ENCODE peak calls at places on chromosome 14, in eight cellular contexts. J is tibial artery, Q is sigmoid colon, Z is AG10803, X is astrocyte of the spinal cord, B is fibroblast of villous mesenchyme, I is colonic mucosa, S is mucosa of descending colon. R is an unnamed sample.

GRCh38 chr14:95677168-95677835 is 8.9 kb upstream of the TCL1B start:
- DNase-seq in J (no peak), Q (no peak), Z (no peak), X (no peak), B (no peak), I (no peak), S (no peak), R (no peak)

GRCh38 chr14:32007755-32008374 is 69.2 kb upstream of the ARHGAP5 start:
- DNase-seq in J (no peak), Q (no peak), Z (no peak), X (no peak), B (no peak), I (no peak), S (no peak), R (no peak)

GRCh38 chr14:99544971-99545370 is 59.0 kb downstream of the CCDC85C start:
- DNase-seq in J (no peak), Q (no peak), Z (no peak), X (no peak), B (no peak), I (no peak), S (no peak), R (no peak)

GRCh38 chr14:59333668-59334067 is 131.5 kb downstream of the GPR135 start:
- DNase-seq in J (no peak), Q (peak), Z (peak), X (peak), B (peak), I (no peak), S (no peak), R (peak)

GRCh38 chr14:52950410-52950897 is 396 bp downstream of the FERMT2 start:
- DNase-seq in J (peak), Q (peak), Z (peak), X (peak), B (peak), I (peak), S (peak), R (no peak)

GRCh38 chr14:91100086-91100485 is 13.8 kb upstream of the DGLUCY start:
- DNase-seq in J (no peak), Q (no peak), Z (no peak), X (no peak), B (no peak), I (no peak), S (no peak), R (no peak)

GRCh38 chr14:88612981-88613380 is 50.1 kb downstream of the ZC3H14 start:
- DNase-seq in J (no peak), Q (no peak), Z (no peak), X (no peak), B (no peak), I (no peak), S (no peak), R (no peak)

GRCh38 chr14:24924544-24924943 is 125.4 kb downstream of the STXBP6 start:
- DNase-seq in J (no peak), Q (no peak), Z (no peak), X (no peak), B (no peak), I (no peak), S (no peak), R (no peak)

GRCh38 chr14:51039285-51039684 is 55.6 kb downstream of the TRIM9 start:
- DNase-seq in J (no peak), Q (no peak), Z (no peak), X (no peak), B (no peak), I (no peak), S (no peak), R (no peak)

GRCh38 chr14:41498959-41499358 is 107.7 kb upstream of the LRFN5 start:
- DNase-seq in J (no peak), Q (no peak), Z (no peak), X (no peak), B (no peak), I (no peak), S (no peak), R (no peak)

GRCh38 chr14:99718031-99718810 is 34.1 kb downstream of the CYP46A1 start:
- DNase-seq in J (no peak), Q (no peak), Z (no peak), X (no peak), B (no peak), I (no peak), S (no peak), R (no peak)

GRCh38 chr14:88825078-88825458 is 617 bp downstream of the TTC8 start:
- DNase-seq in J (no peak), Q (no peak), Z (no peak), X (peak), B (peak), I (no peak), S (no peak), R (no peak)

GRCh38 chr14:22479781-22480464 is 109.1 kb downstream of the DAD1 start:
- DNase-seq in J (no peak), Q (no peak), Z (peak), X (no peak), B (no peak), I (no peak), S (no peak), R (no peak)

GRCh38 chr14:69715725-69716482 is 51.0 kb upstream of the SRSF5 start:
- DNase-seq in J (peak), Q (peak), Z (peak), X (peak), B (peak), I (peak), S (peak), R (peak)

GRCh38 chr14:100881211-100882025 is 22.1 kb downstream of the RTL1 start:
- DNase-seq in J (no peak), Q (no peak), Z (no peak), X (no peak), B (no peak), I (no peak), S (peak), R (no peak)

GRCh38 chr14:21070083-21070609 is at the start of gene ARHGEF40:
- DNase-seq in J (peak), Q (no peak), Z (peak), X (peak), B (peak), I (peak), S (no peak), R (no peak)

GRCh38 chr14:44279357-44279756 is 227.7 kb downstream of the FSCB start:
- DNase-seq in J (no peak), Q (no peak), Z (no peak), X (no peak), B (no peak), I (no peak), S (no peak), R (no peak)

GRCh38 chr14:91373591-91374245 is 43.9 kb downstream of the CCDC88C start:
- DNase-seq in J (no peak), Q (no peak), Z (no peak), X (no peak), B (no peak), I (no peak), S (peak), R (no peak)

GRCh38 chr14:25574949-25575348 is 525.0 kb upstream of the STXBP6 start:
- DNase-seq in J (no peak), Q (no peak), Z (no peak), X (no peak), B (no peak), I (no peak), S (no peak), R (no peak)

GRCh38 chr14:55884819-55885218 is 233.4 kb upstream of the PELI2 start:
- DNase-seq in J (no peak), Q (no peak), Z (peak), X (no peak), B (no peak), I (no peak), S (no peak), R (no peak)

GRCh38 chr14:80356413-80356812 is 145.1 kb upstream of the DIO2 start:
- DNase-seq in J (no peak), Q (no peak), Z (no peak), X (peak), B (peak), I (no peak), S (no peak), R (no peak)

GRCh38 chr14:100777366-100778077 is 48.4 kb upstream of the MEG3 start:
- DNase-seq in J (no peak), Q (peak), Z (no peak), X (no peak), B (no peak), I (no peak), S (no peak), R (no peak)

GRCh38 chr14:32473476-32473875 is 144.4 kb downstream of the AKAP6 start:
- DNase-seq in J (peak), Q (peak), Z (peak), X (peak), B (no peak), I (peak), S (no peak), R (no peak)

GRCh38 chr14:104107611-104108569 is 22.4 kb downstream of the ASPG start:
- DNase-seq in J (no peak), Q (peak), Z (no peak), X (no peak), B (no peak), I (peak), S (peak), R (no peak)

GRCh38 chr14:99995700-99996356 is 69.4 kb upstream of the EVL start:
- DNase-seq in J (peak), Q (peak), Z (peak), X (peak), B (peak), I (peak), S (no peak), R (no peak)

GRCh38 chr14:106738075-106738474 is 1211.7 kb downstream of the TMEM121 start:
- DNase-seq in J (no peak), Q (no peak), Z (no peak), X (no peak), B (no peak), I (no peak), S (no peak), R (no peak)

GRCh38 chr14:62443796-62444195 is 601.5 kb downstream of the KCNH5 start:
- DNase-seq in J (no peak), Q (no peak), Z (peak), X (peak), B (no peak), I (no peak), S (no peak), R (peak)

GRCh38 chr14:75323571-75323970 is 44.9 kb downstream of the FOS start:
- DNase-seq in J (no peak), Q (no peak), Z (peak), X (no peak), B (no peak), I (no peak), S (no peak), R (no peak)

GRCh38 chr14:22871200-22871961 is at the start of gene LRP10:
- DNase-seq in J (peak), Q (peak), Z (peak), X (peak), B (peak), I (peak), S (peak), R (no peak)

GRCh38 chr14:101005447-101005846 is 101.9 kb upstream of the RTL1 start:
- DNase-seq in J (peak), Q (peak), Z (no peak), X (no peak), B (no peak), I (no peak), S (no peak), R (no peak)

GRCh38 chr14:103542545-103543088 is 13.6 kb downstream of the TRMT61A start:
- DNase-seq in J (no peak), Q (peak), Z (no peak), X (no peak), B (no peak), I (no peak), S (peak), R (peak)

GRCh38 chr14:54947230-54947629 is 44.6 kb upstream of the GCH1 start:
- DNase-seq in J (no peak), Q (no peak), Z (no peak), X (no peak), B (no peak), I (no peak), S (no peak), R (no peak)

GRCh38 chr14:90574640-90575131 is 177.9 kb downstream of the CALM1 start:
- DNase-seq in J (no peak), Q (no peak), Z (no peak), X (no peak), B (no peak), I (no peak), S (no peak), R (no peak)

GRCh38 chr14:21041676-21042433 is at the start of gene RNASE7:
- DNase-seq in J (no peak), Q (no peak), Z (peak), X (no peak), B (peak), I (no peak), S (no peak), R (no peak)

GRCh38 chr14:23916446-23916845 is 37.1 kb upstream of the DHRS4 start:
- DNase-seq in J (no peak), Q (no peak), Z (no peak), X (no peak), B (no peak), I (no peak), S (no peak), R (no peak)

DNA sequence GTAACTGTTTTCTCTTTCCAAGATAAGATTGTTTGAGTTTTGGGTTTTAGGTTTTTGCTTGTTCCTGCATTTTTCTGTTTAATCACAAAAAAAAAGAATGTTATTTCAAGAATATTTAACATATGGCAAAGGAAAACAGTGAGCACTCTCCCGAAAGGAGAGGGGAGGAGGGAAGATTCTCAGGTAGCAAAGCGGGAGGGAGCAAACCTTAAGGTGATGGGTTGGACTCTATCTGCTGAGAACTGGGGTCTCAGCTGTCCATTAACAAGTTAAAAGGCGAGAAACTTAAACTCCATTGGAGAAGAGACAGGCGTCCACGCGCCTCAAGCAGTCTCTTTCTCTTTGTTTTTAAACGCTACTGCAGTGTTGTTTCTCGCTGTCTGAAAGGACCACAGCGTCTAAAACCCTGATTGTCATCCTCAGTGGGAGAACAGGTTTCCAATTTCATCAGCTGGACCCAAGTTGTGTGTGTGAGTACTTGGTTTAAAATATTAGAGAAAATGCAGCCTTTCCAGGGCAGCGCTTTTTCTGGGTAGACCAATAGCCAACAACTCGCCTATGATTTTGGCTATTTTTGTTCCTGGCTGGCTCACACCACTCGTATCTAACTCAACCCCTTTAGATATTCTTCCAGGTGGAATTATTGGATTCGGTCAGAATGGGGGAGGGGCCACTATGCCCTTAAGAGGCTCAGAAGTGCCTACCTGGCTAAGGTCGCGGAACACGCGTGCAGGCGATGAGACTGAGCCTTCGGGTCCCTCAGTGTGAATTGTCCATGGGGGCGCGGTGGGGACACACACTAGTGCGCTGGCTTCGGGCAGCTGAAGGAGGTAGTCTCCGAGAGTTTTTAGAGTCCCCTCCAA is 8.2 kb downstream of the SIX1 start:
- DNase-seq in J (no peak), Q (no peak), Z (no peak), X (no peak), B (no peak), I (no peak), S (peak), R (no peak)
- H3K4me3 ChIP-seq in J (no peak), Q (no peak), Z (no peak), X (peak), B (no peak), I (no peak), S (no peak), R (peak)

GRCh38 chr14:35124127-35124526 is 1.8 kb downstream of the PRORP start:
- DNase-seq in J (no peak), Q (no peak), Z (no peak), X (no peak), B (no peak), I (no peak), S (no peak), R (no peak)
- H3K4me3 ChIP-seq in J (no peak), Q (no peak), Z (no peak), X (no peak), B (no peak), I (no peak), S (no peak), R (no peak)

DNA sequence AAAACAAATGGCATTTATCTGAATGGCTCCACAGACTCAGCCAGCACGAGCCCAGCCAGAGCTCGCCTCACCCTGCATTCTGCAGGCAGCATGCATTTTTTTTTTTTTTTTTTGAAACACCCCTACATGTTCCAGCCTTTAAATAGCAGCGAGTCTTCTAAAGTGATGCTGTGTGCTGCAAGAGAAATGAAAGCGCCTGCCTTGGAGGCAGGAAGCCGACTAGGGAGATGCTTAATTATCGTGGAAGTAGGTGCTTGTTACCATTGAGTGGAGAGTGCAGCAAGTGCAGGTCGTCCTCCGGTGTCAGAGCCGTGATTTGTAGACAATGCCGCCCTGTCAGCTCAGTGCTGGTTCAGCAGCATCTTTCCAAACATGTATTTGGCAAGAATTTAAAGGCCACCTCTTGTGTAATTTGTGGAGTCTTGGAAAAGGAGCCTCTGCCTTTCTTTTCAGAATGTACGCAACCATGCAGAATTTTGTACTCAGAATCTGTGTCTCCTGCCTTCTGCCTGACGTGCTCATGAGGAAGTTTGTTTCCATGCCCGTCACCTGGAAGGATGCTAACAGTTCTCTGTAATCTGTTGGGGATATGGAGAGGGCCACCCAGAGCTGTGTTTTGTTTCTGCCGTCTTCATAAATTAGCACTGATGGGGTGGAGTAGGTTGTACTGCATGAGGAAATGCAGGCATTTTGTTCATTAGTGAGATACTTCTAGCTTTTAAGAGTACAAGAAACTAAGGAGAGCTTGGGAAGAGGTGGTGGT is 345.9 kb upstream of the RGS6 start:
- DNase-seq in J (peak), Q (no peak), Z (peak), X (peak), B (peak), I (no peak), S (no peak), R (peak)
- H3K4me3 ChIP-seq in J (peak), Q (peak), Z (peak), X (peak), B (peak), I (no peak), S (no peak), R (peak)

GRCh38 chr14:92551066-92551841 is 37.7 kb downstream of the RIN3 start:
- DNase-seq in J (no peak), Q (no peak), Z (no peak), X (no peak), B (no peak), I (no peak), S (no peak), R (no peak)
- H3K4me3 ChIP-seq in J (no peak), Q (no peak), Z (no peak), X (no peak), B (no peak), I (no peak), S (no peak), R (no peak)

GRCh38 chr14:77638738-77639137 is 22.3 kb upstream of the SPTLC2 start:
- DNase-seq in J (no peak), Q (no peak), Z (peak), X (peak), B (peak), I (no peak), S (no peak), R (peak)

GRCh38 chr14:77645520-77646230 is 29.2 kb upstream of the SPTLC2 start:
- DNase-seq in J (no peak), Q (no peak), Z (no peak), X (no peak), B (no peak), I (no peak), S (no peak), R (no peak)

GRCh38 chr14:77641534-77642341 is 25.3 kb upstream of the SPTLC2 start:
- DNase-seq in J (peak), Q (peak), Z (peak), X (peak), B (peak), I (peak), S (peak), R (no peak)

GRCh38 chr14:77641207-77641533 is 24.7 kb upstream of the SPTLC2 start:
- DNase-seq in J (no peak), Q (no peak), Z (no peak), X (no peak), B (no peak), I (peak), S (no peak), R (no peak)

GRCh38 chr14:77642407-77642806 is 26.0 kb upstream of the SPTLC2 start:
- DNase-seq in J (no peak), Q (no peak), Z (no peak), X (no peak), B (no peak), I (no peak), S (no peak), R (no peak)
- H3K4me3 ChIP-seq in J (peak), Q (peak), Z (peak), X (no peak), B (peak), I (peak), S (no peak), R (no peak)

GRCh38 chr14:105211758-105212089 is 30.6 kb upstream of the NUDT14 start:
- DNase-seq in J (no peak), Q (no peak), Z (no peak), X (no peak), B (no peak), I (no peak), S (no peak), R (no peak)
- H3K4me3 ChIP-seq in J (no peak), Q (no peak), Z (no peak), X (no peak), B (no peak), I (no peak), S (no peak), R (no peak)

R was measured in skeletal muscle cell.